ENCODE peak calls at places on chromosomes 13 and 19, in five cellular contexts. X is neuronal stem cell, Q is mesendoderm, R is H9, M is H1. O is an unnamed sample.

GRCh38 chr13:111027481-111028439 is 87.3 kb upstream of the ARHGEF7 start:
- DNase-seq in R (no peak), M (no peak), X (no peak), Q (no peak), O (peak; percentile 50)

GRCh38 chr13:90493667-90494066 is 853.8 kb upstream of the MIR17HG start:
- DNase-seq in Q (no peak), R (no peak), X (no peak), M (no peak), O (no peak)

GRCh38 chr19:12664406-12665280 is 1.9 kb downstream of the MAN2B1 start:
- DNase-seq in R (peak; percentile 96), M (no peak), Q (peak; percentile 82), X (no peak), O (no peak)

GRCh38 chr19:56837492-56837891 is 3.0 kb downstream of the PEG3 start:
- DNase-seq in X (no peak), Q (peak; percentile 84), R (no peak), M (no peak), O (no peak)

GRCh38 chr19:58581227-58582141 is 8.3 kb upstream of the MZF1 start:
- DNase-seq in X (peak; percentile 76), M (peak; percentile 92), Q (peak; percentile 96), R (peak; percentile 96), O (peak; percentile 91)

GRCh38 chr19:46376241-46377153 is 29.6 kb downstream of the PPP5C start:
- DNase-seq in X (no peak), R (peak; percentile 14), Q (no peak), M (no peak), O (no peak)

GRCh38 chr19:41541990-41542584 is 33.9 kb upstream of the CEACAM21 start:
- DNase-seq in R (peak; percentile 55), M (no peak), Q (peak; percentile 67), X (peak; percentile 63), O (peak; percentile 4)

GRCh38 chr13:113410472-113411201 is 42.7 kb downstream of the ADPRHL1 start:
- DNase-seq in R (no peak), X (no peak), Q (peak; percentile 59), M (no peak), O (peak; percentile 93)

GRCh38 chr13:47126432-47126831 is 229.6 kb upstream of the HTR2A start:
- DNase-seq in M (no peak), R (no peak), X (no peak), Q (peak; percentile 54), O (no peak)

GRCh38 chr19:18435848-18436631 is 1.9 kb downstream of the ISYNA1 start:
- DNase-seq in R (no peak), X (no peak), M (no peak), Q (no peak), O (no peak)

GRCh38 chr19:45729774-45730388 is 815 bp downstream of the FBXO46 start:
- DNase-seq in R (no peak), Q (peak; percentile 70), M (no peak), X (no peak), O (no peak)

GRCh38 chr19:45243144-45243732 is 2.0 kb downstream of the EXOC3L2 start:
- DNase-seq in M (no peak), Q (no peak), R (no peak), X (no peak), O (no peak)

GRCh38 chr19:35224681-35225604 is 3.6 kb downstream of the FAM187B start:
- DNase-seq in Q (no peak), R (peak; percentile 80), X (no peak), M (no peak), O (no peak)

GRCh38 chr19:29528946-29529645 is 3.3 kb downstream of the VSTM2B start:
- DNase-seq in Q (peak; percentile 34), R (peak; percentile 47), M (no peak), X (peak; percentile 26), O (no peak)
- H3K23ac ChIP-seq in Q (no peak overlapping the region), R (no peak overlapping the region), M (no peak overlapping the region), X (peak overlapping the region; percentile 37), O (no peak overlapping the region)

GRCh38 chr19:11195169-11195568 is 2.2 kb downstream of the KANK2 start:
- DNase-seq in X (no peak), Q (no peak), R (no peak), M (no peak), O (peak; percentile 17)

GRCh38 chr19:11197291-11198174 is at the start of gene KANK2:
- DNase-seq in Q (peak; percentile 91), M (peak; percentile 65), X (peak; percentile 74), R (peak; percentile 87), O (peak; percentile 55)

GRCh38 chr19:11198175-11198534 is 810 bp upstream of the KANK2 start:
- DNase-seq in R (no peak), M (no peak), Q (no peak), X (no peak), O (no peak)

GRCh38 chr19:11195681-11196080 is 1.7 kb downstream of the KANK2 start:
- DNase-seq in M (no peak), X (no peak), R (no peak), Q (no peak), O (no peak)

GRCh38 chr19:11196406-11197287 is 698 bp downstream of the KANK2 start:
- DNase-seq in M (no peak), Q (peak; percentile 67), R (no peak), X (no peak), O (peak; percentile 28)
- H3K23ac ChIP-seq in M (no peak overlapping the region), Q (no peak overlapping the region), R (no peak overlapping the region), X (peak overlapping the region; percentile 98), O (peak overlapping the region; percentile 99)

DNA sequence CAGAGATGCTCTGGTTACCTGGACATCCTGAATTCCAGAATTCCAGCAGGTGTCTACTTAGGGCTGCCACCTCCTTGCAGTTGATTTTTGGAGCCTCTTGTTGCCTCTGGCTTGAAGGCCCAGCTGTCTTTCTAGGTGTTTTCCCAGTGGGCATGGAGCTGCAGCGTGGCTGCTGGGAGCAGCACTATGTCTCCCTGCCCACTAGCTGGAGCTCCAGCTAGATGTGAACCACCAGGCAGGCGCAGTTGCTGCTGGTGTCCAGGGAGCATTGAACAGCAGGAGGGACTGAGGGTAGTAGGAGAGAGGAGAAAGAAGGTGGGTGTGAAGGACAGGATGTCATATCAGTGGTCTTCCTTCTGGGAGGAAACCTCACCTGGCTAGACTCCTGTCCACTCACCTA is 9.9 kb upstream of the SELENOW start:
- DNase-seq in M (no peak), Q (no peak), R (no peak), X (no peak), O (no peak)
- H3K23ac ChIP-seq in M (no peak overlapping the region), Q (no peak overlapping the region), R (no peak overlapping the region), X (no peak overlapping the region), O (no peak overlapping the region)

DNA sequence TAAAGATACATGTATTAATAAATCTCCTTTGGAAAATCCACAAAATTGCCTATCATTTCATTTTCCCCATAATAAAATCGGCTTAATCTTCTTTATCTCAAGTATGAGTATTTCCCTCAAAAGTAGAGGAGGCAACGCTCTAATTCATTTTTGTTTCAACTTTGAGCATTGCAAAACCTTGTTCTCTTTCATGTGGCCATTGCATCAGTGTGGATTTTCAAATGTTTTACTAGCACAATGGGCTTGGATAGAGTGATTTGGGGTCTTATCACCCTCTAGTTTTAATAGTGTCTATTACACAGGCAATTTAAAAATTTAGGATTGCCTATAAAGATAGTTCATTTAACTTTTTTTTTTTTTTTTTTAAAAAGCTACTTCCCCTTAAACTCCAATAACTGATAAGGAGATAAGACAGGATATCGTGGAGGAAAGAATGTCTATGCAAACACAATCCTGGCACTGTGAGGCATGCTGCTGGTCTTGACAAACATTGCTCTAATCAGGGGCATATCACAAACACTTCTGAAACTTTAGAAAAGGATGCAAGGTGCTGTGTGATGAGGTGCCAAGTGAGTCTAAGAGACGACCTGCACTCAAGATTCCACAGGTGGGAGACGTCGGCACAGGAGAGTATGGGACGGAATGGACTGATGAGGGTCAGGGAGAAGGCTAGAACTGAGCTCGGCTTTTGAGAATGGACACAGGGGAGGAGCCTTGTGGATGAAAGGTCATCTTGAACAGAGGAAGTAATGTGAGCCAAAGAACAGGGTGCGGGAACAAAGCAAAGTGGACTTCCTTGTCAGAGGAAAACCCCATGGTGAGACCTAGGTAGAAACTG is 199.7 kb downstream of the IRS2 start:
- DNase-seq in X (no peak), R (no peak), Q (peak; percentile 61), M (no peak), O (no peak)
- H3K23ac ChIP-seq in X (no peak overlapping the region), R (no peak overlapping the region), Q (no peak overlapping the region), M (no peak overlapping the region), O (no peak overlapping the region)

GRCh38 chr19:15381429-15381828 is 1.8 kb upstream of the AKAP8 start:
- DNase-seq in M (no peak), X (no peak), Q (no peak), R (no peak), O (no peak)
- H3K23ac ChIP-seq in M (no peak overlapping the region), X (no peak overlapping the region), Q (no peak overlapping the region), R (no peak overlapping the region), O (no peak overlapping the region)

DNA sequence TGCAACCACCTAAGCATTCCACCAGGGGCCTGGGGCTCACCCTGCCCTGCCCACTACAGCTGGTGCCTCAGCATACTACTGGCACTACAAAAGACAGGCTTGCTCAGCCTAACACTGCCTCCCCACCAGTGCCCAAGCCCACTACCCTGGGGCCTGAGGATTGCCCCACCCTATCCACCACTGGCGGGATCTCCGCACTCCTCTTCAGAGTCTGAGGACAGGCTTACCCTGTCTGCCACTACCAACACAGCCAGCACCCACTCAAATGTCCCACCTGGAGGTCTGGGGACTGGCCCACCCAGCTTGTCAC is 27.6 kb upstream of the N4BP2L1 start:
- DNase-seq in M (no peak), Q (no peak), X (no peak), R (no peak), O (no peak)
- H3K23ac ChIP-seq in M (no peak overlapping the region), Q (no peak overlapping the region), X (peak overlapping the region; percentile 49), R (no peak overlapping the region), O (no peak overlapping the region)

DNA sequence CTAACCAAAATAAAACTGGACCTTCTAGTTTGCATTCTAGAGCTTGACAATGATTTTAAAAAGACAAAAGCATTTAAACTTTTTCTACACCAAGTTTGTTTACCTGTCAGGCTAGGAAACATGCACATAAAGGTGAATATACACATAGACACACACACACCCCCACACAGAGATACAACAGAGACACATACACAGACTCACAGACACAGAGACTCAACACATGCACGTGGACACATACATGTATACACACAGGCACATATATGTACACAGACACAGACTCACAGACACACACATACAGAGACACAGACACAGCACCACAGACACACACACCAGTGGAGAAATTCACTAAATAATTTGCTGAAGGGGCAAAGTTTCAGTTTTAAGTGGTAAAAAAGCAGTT is 155.7 kb downstream of the GPC5 start:
- DNase-seq in X (no peak), Q (no peak), R (no peak), M (no peak), O (no peak)
- H3K23ac ChIP-seq in X (no peak overlapping the region), Q (no peak overlapping the region), R (no peak overlapping the region), M (no peak overlapping the region), O (no peak overlapping the region)

DNA sequence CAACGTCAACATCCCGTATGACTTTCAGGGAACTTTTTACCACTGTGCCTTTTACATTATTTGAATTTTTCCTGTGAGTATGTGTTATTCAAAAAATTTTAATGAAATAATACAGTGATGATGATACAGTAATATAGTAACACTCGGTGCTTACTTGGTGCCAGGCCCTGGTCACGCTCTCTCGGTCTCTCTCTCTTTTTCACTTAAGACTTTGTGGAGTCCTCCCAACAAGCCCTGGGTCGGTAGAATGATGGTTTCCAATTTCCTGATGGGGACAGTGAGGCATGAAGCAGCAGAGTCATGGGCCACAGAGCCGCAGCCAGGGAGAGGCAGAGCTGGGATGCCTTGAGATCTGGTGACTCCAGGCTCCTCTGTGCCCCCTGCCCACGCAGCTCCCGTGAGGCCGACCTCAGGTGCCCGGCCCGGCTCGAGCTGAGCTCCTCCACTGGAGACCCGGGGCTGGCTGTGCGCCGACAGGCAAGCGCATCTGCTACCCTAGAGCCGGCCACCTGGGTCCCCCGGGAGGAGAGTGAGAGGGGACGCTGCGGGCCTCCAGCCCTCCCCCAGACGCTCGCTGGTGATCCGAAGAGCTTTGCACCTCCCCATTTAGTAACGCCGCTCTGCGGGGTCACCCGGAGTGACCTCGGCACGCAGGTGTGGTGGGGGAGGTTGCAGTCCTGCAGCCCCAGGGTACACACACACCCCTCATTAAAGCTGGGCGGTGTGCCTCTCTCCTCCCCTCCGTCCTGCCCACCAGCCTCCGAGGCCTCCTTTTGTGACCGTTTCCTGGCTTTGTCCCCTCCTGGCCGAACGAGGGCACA is 4.4 kb upstream of the SBK3 start:
- DNase-seq in Q (peak; percentile 49), M (no peak), X (peak; percentile 67), R (peak; percentile 67), O (peak; percentile 93)
- H3K23ac ChIP-seq in Q (no peak overlapping the region), M (no peak overlapping the region), X (peak overlapping the region; percentile 51), R (no peak overlapping the region), O (peak overlapping the region; percentile 94)

O was measured in IMR-90.